ENCODE peak calls at places on chromosome 12, in seven cellular contexts. One of them, this sample, is unnamed.

GRCh38 chr12:92402415-92402814 is 256.8 kb upstream of the BTG1 start:
- DNase-seq in NCI-H460: no peak
- DNase-seq in T-helper 1 cell: no peak
- DNase-seq in fibroblast of the conjunctiva: no peak
- DNase-seq in heart left ventricle: no peak
- DNase-seq in kidney epithelial cell: no peak
- DNase-seq in AG10803: no peak
- DNase-seq in this sample: no peak

GRCh38 chr12:75446857-75447256 is 33.7 kb upstream of the GLIPR1 start:
- DNase-seq in NCI-H460: no peak
- DNase-seq in T-helper 1 cell: no peak
- DNase-seq in fibroblast of the conjunctiva: peak
- DNase-seq in heart left ventricle: no peak
- DNase-seq in kidney epithelial cell: no peak
- DNase-seq in AG10803: peak
- DNase-seq in this sample: no peak

GRCh38 chr12:52331833-52332232 is 10.6 kb upstream of the KRT83 start:
- DNase-seq in NCI-H460: no peak
- DNase-seq in T-helper 1 cell: no peak
- DNase-seq in fibroblast of the conjunctiva: no peak
- DNase-seq in heart left ventricle: no peak
- DNase-seq in kidney epithelial cell: no peak
- DNase-seq in AG10803: no peak
- DNase-seq in this sample: no peak

GRCh38 chr12:105705765-105706164 is 375.3 kb downstream of the C12orf75 start:
- DNase-seq in NCI-H460: peak
- DNase-seq in T-helper 1 cell: no peak
- DNase-seq in fibroblast of the conjunctiva: peak
- DNase-seq in heart left ventricle: peak
- DNase-seq in kidney epithelial cell: peak
- DNase-seq in AG10803: peak
- DNase-seq in this sample: no peak

GRCh38 chr12:131202592-131203378 is 249.1 kb downstream of the ADGRD1 start:
- DNase-seq in NCI-H460: no peak
- DNase-seq in T-helper 1 cell: no peak
- DNase-seq in fibroblast of the conjunctiva: no peak
- DNase-seq in heart left ventricle: no peak
- DNase-seq in kidney epithelial cell: no peak
- DNase-seq in AG10803: no peak
- DNase-seq in this sample: no peak

GRCh38 chr12:30725739-30726138 is 29.0 kb downstream of the CAPRIN2 start:
- DNase-seq in NCI-H460: peak
- DNase-seq in T-helper 1 cell: no peak
- DNase-seq in fibroblast of the conjunctiva: peak
- DNase-seq in heart left ventricle: no peak
- DNase-seq in kidney epithelial cell: peak
- DNase-seq in AG10803: peak
- DNase-seq in this sample: no peak

GRCh38 chr12:66739266-66739665 is 60.4 kb upstream of the GRIP1 start:
- DNase-seq in NCI-H460: no peak
- DNase-seq in T-helper 1 cell: no peak
- DNase-seq in fibroblast of the conjunctiva: no peak
- DNase-seq in heart left ventricle: no peak
- DNase-seq in kidney epithelial cell: no peak
- DNase-seq in AG10803: no peak
- DNase-seq in this sample: no peak

GRCh38 chr12:32233568-32233967 is 126.9 kb downstream of the BICD1 start:
- DNase-seq in NCI-H460: no peak
- DNase-seq in T-helper 1 cell: no peak
- DNase-seq in fibroblast of the conjunctiva: no peak
- DNase-seq in heart left ventricle: no peak
- DNase-seq in kidney epithelial cell: no peak
- DNase-seq in AG10803: no peak
- DNase-seq in this sample: no peak

GRCh38 chr12:11727133-11727664 is 77.7 kb downstream of the ETV6 start:
- DNase-seq in NCI-H460: no peak
- DNase-seq in T-helper 1 cell: peak
- DNase-seq in fibroblast of the conjunctiva: no peak
- DNase-seq in heart left ventricle: no peak
- DNase-seq in kidney epithelial cell: no peak
- DNase-seq in AG10803: no peak
- DNase-seq in this sample: no peak

GRCh38 chr12:58703911-58704310 is 216.4 kb downstream of the LRIG3 start:
- DNase-seq in NCI-H460: no peak
- DNase-seq in T-helper 1 cell: no peak
- DNase-seq in fibroblast of the conjunctiva: peak
- DNase-seq in heart left ventricle: no peak
- DNase-seq in kidney epithelial cell: no peak
- DNase-seq in AG10803: peak
- DNase-seq in this sample: no peak

GRCh38 chr12:112191201-112191600 is 65.8 kb downstream of the TRAFD1 start:
- DNase-seq in NCI-H460: no peak
- DNase-seq in T-helper 1 cell: no peak
- DNase-seq in fibroblast of the conjunctiva: no peak
- DNase-seq in heart left ventricle: no peak
- DNase-seq in kidney epithelial cell: no peak
- DNase-seq in AG10803: no peak
- DNase-seq in this sample: no peak

GRCh38 chr12:55728185-55728931 is 451 bp downstream of the CD63 start:
- DNase-seq in NCI-H460: peak
- DNase-seq in T-helper 1 cell: no peak
- DNase-seq in fibroblast of the conjunctiva: no peak
- DNase-seq in heart left ventricle: peak
- DNase-seq in kidney epithelial cell: no peak
- DNase-seq in AG10803: peak
- DNase-seq in this sample: peak

GRCh38 chr12:26274441-26275312 is 79.3 kb downstream of the SSPN start:
- DNase-seq in NCI-H460: peak
- DNase-seq in T-helper 1 cell: no peak
- DNase-seq in fibroblast of the conjunctiva: peak
- DNase-seq in heart left ventricle: peak
- DNase-seq in kidney epithelial cell: peak
- DNase-seq in AG10803: peak
- DNase-seq in this sample: peak

GRCh38 chr12:124002021-124002640 is 29.1 kb downstream of the ZNF664 start:
- DNase-seq in NCI-H460: no peak
- DNase-seq in T-helper 1 cell: no peak
- DNase-seq in fibroblast of the conjunctiva: no peak
- DNase-seq in heart left ventricle: no peak
- DNase-seq in kidney epithelial cell: no peak
- DNase-seq in AG10803: no peak
- DNase-seq in this sample: no peak